ENCODE peak calls at places on chromosomes 6 and 20, in five cellular contexts. L is SK-N-SH; U is adrenal gland; I is thoracic aorta; C is CD8-positive, alpha-beta T cell. R is an unnamed sample. For H3K9me3 and H3K4me1, the result is how much of the 10 kb centered on the place peaks cover.

GRCh38 chr6:1917628-1918371 is 308.1 kb downstream of the FOXC1 start:
- DNase-seq in I (no peak), U (peak), C (no peak), L (no peak), R (no peak)

GRCh38 chr20:48787861-48788375 is 39.9 kb downstream of the PREX1 start:
- DNase-seq in C (no peak), I (no peak), L (no peak), U (peak), R (no peak)

GRCh38 chr20:1637755-1638154 is 17.9 kb upstream of the SIRPB1 start:
- DNase-seq in C (no peak), U (no peak), L (no peak), I (no peak), R (no peak)

GRCh38 chr6:3745566-3746118 is 5.9 kb downstream of the PXDC1 start:
- DNase-seq in I (no peak), C (no peak), U (no peak), L (no peak), R (no peak)

GRCh38 chr20:22999756-23000155 is 35.4 kb upstream of the SSTR4 start:
- DNase-seq in I (no peak), L (no peak), U (no peak), C (no peak), R (no peak)

GRCh38 chr6:20427856-20428255 is 26.2 kb downstream of the E2F3 start:
- DNase-seq in I (no peak), L (no peak), C (no peak), U (no peak), R (no peak)

GRCh38 chr20:25252686-25253421 is 5.0 kb downstream of the PYGB start:
- DNase-seq in C (no peak), I (no peak), L (peak), U (no peak), R (no peak)

GRCh38 chr6:14282326-14282725 is 164.8 kb downstream of the CD83 start:
- DNase-seq in U (no peak), L (no peak), C (no peak), I (no peak), R (no peak)

GRCh38 chr6:28117386-28118050 is 6.9 kb upstream of the ZSCAN16 start:
- DNase-seq in I (no peak), U (no peak), C (no peak), L (no peak), R (no peak)
- TF ChIP-seq CTCF in I (no peak), U (no peak), C (no peak), L (no peak), R (peak)

GRCh38 chr6:70709826-70710225 is 42.1 kb downstream of the SMAP1 start:
- DNase-seq in U (no peak), L (no peak), C (no peak), I (no peak), R (no peak)

GRCh38 chr6:70717038-70717801 is 49.5 kb downstream of the SMAP1 start:
- DNase-seq in U (no peak), L (no peak), C (no peak), I (no peak), R (no peak)

DNA sequence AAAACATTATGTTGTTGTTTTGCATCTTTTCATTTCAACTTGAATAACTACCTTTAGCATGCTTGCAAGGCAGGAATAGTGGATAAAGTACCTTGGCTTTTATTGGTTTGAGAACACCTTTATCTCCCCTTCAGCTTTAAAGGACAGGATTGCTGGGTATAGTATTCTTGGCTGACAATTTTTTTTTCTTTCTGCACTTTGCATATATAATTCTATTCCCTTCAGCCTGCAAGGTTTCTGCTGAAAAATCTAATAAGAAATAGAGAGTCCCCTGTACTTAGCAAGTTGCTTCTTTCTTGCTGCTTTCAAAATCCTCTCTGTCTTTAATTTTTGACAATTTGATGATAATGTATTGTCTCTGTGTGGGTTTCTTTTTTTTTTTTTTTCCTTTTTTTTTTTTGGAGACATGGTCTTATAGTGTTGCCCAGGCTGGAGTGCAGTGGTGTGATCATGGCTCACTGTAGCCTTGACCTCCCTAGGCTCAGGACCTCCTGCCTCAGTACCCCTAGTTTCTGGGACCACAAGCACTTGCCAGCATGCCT is 47.1 kb downstream of the SMAP1 start:
- DNase-seq in L (no peak), C (no peak), I (no peak), U (no peak), R (no peak)
- H3K9me3 ChIP-seq in L (under half), C (under half), I (under half), U (under half), R (under half)

DNA sequence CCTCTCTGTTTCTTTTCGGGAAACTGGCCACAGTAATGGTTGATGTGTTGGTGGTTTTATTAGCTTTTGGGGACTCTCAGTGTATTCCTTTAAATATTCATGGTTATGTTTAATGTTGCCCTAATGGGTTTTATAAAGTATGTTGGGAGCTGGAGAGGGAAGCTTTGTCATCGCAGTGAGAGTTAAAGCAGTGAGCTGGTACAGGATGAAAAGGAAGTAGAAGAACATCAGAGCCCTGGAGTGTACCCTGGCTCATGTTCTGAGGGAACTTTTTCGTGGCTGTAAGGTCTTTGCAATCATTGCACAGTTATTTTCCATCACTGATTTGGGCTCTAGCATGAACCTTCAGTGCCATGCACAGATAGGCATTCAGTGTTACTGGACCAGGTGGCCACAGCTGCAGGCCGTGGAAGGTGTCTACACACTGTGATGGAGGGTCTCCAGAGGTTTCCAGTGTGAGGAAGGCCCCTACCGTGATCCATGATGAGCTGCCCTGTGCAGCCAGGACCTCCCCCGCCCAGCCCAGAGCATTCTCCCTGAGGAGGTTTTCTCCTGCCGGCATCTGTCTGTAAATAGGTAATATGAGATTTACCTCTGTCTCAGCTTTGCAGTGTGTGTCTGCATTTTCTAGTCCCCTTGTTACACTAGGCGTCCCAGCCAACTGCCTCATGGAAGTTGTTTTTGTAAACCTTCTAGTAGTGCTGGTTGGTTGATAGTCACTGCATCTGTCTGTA is 22.4 kb upstream of the TMEM217 start:
- DNase-seq in I (no peak), C (no peak), U (no peak), L (no peak), R (no peak)
- H3K4me1 ChIP-seq in I (half or more), C (under half), U (under half), L (under half), R (under half)

GRCh38 chr6:168737481-168737880 is 296.5 kb downstream of the SMOC2 start:
- DNase-seq in I (no peak), U (no peak), L (no peak), C (no peak), R (no peak)
- TF ChIP-seq CTCF in I (no peak), U (no peak), L (no peak), C (no peak), R (no peak)

GRCh38 chr6:168675933-168676551 is 235.1 kb downstream of the SMOC2 start:
- DNase-seq in C (no peak), I (no peak), L (no peak), U (no peak), R (no peak)
- H3K9me3 ChIP-seq in C (under half), I (under half), L (under half), U (under half), R (under half)

DNA sequence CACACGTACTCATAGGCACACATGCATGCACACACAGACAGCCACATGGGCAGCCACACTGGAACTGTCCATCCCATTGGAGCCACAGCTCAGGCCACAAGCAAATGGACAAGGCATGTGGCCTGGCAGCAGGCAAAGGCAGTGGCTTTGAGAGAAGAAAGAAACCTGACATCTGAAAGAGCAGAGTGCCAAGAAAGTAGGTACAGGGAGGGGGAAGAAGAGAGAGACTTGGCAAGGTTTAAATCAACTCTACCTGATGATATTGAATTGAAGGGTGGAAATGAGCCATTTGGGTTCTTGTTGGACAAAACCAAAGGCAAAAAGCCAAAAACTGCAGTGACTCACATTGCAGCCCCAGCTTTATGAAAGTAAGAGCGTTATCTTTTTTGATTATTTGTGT is 142.7 kb downstream of the PCSK2 start:
- DNase-seq in C (no peak), U (no peak), L (no peak), I (no peak), R (no peak)
- H3K4me1 ChIP-seq in C (under half), U (under half), L (under half), I (under half), R (under half)

GRCh38 chr20:3045816-3046676 is at the start of gene MRPS26:
- DNase-seq in U (peak), C (peak), L (peak), I (peak), R (peak)
- TF ChIP-seq CTCF in U (no peak), C (no peak), L (no peak), I (no peak), R (no peak)

DNA sequence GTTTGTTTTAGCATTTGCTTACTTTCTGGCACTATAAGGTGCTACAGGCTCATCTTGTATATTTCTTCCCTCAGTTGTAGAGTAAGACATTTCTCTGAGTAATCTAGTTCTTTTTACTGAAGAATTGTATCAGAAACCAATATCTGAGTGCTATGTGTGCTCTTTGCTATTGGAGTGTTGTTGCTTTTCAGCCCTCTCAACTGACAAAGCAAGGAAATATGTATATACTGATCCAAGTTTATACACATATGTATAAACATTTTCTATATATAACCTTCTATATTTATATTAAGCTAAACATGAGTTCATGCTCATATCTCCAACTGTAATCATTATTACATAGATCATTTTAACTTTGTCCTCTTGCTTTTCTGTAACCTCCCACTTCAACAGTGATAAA is 405.7 kb downstream of the RFPL4B start:
- DNase-seq in I (no peak), C (no peak), U (no peak), L (no peak), R (no peak)
- H3K9me3 ChIP-seq in I (under half), C (under half), U (under half), L (under half), R (under half)